ENCODE peak calls at places on chromosomes 16 and 17, in ten cellular contexts. V is hypothalamus; T is stimulated activated CD4-positive, alpha-beta T cell treated with anti-CD3 and anti-CD28 coated beads, Interleukin-15, amount 100 ng/mL, for 24 hours; S is activated CD4-positive, alpha-beta T cell treated with anti-CD3 and anti-CD28 coated beads, Interleukin-2, amount 50 U/mL, for 4 hours; X is MM.1S; B is kidney tubule cell; F is NCI-H1092 treated with DMSO at 0.1 percent for 48 hours; J is MCF 10A; Z is naive thymus-derived CD8-positive, alpha-beta T cell; U is HFF-Myc. I is an unnamed sample.

GRCh38 chr16:24524855-24525652 is 14.3 kb upstream of the RBBP6 start:
- DNase-seq in F (no peak), X (no peak), V (no peak), T (no peak), B (no peak), U (no peak), Z (no peak), J (no peak), S (no peak), I (no peak)

GRCh38 chr17:62807812-62808575 is at the start of gene MARCHF10:
- DNase-seq in X (peak), V (no peak), Z (peak), F (peak), T (peak), B (peak), U (no peak), S (peak), J (no peak), I (peak)

GRCh38 chr17:63479495-63480184 is 2.8 kb downstream of the ACE start:
- DNase-seq in U (no peak), S (no peak), F (peak), T (no peak), J (no peak), X (no peak), Z (no peak), B (no peak), V (no peak), I (no peak)

GRCh38 chr17:4594406-4595349 is 10.3 kb downstream of the SMTNL2 start:
- DNase-seq in U (no peak), S (peak), F (peak), B (no peak), V (no peak), T (peak), X (peak), Z (no peak), J (no peak), I (peak)

GRCh38 chr17:62869885-62870580 is 61.9 kb upstream of the MARCHF10 start:
- DNase-seq in Z (no peak), J (no peak), B (peak), S (no peak), X (peak), V (no peak), U (peak), T (no peak), F (peak), I (no peak)

GRCh38 chr17:42517516-42517915 is 18.5 kb upstream of the NAGLU start:
- DNase-seq in V (peak), T (peak), S (peak), B (peak), F (peak), Z (peak), U (peak), X (peak), J (peak), I (peak)

GRCh38 chr17:34356194-34356593 is at the start of gene CCL13:
- DNase-seq in J (no peak), F (no peak), V (no peak), Z (no peak), X (no peak), T (no peak), U (no peak), S (no peak), B (no peak), I (no peak)

GRCh38 chr17:258045-258734 is 76.7 kb upstream of the DOC2B start:
- DNase-seq in J (no peak), Z (no peak), V (no peak), T (no peak), B (no peak), U (no peak), F (no peak), S (no peak), X (no peak), I (no peak)

GRCh38 chr16:27628216-27628945 is 78.4 kb downstream of the KATNIP start:
- DNase-seq in S (no peak), F (peak), V (no peak), T (no peak), B (no peak), J (no peak), X (no peak), U (no peak), Z (no peak), I (no peak)

GRCh38 chr16:23244122-23244521 is 58.0 kb upstream of the SCNN1B start:
- DNase-seq in F (no peak), J (no peak), U (no peak), Z (no peak), T (no peak), S (no peak), X (no peak), B (no peak), V (no peak), I (no peak)

GRCh38 chr16:11367483-11367906 is 22.2 kb downstream of the RMI2 start:
- DNase-seq in S (no peak), Z (no peak), T (no peak), U (no peak), X (no peak), F (no peak), B (no peak), J (peak), V (no peak), I (no peak)

GRCh38 chr17:15516150-15516549 is 47.1 kb downstream of the TVP23C start:
- DNase-seq in B (peak), J (peak), V (no peak), Z (no peak), F (no peak), X (no peak), U (no peak), T (no peak), S (no peak), I (no peak)

GRCh38 chr17:31394544-31394943 is 3.1 kb downstream of the RAB11FIP4 start:
- DNase-seq in X (peak), S (peak), Z (no peak), V (no peak), B (peak), F (no peak), T (peak), U (peak), J (peak), I (peak)

GRCh38 chr17:16516594-16517018 is 24.6 kb upstream of the LRRC75A start:
- DNase-seq in V (peak), F (peak), U (peak), T (no peak), Z (no peak), X (no peak), S (no peak), B (peak), J (peak), I (no peak)

GRCh38 chr16:77171750-77172635 is 19.0 kb upstream of the MON1B start:
- DNase-seq in J (peak), T (no peak), X (peak), F (peak), Z (no peak), V (no peak), U (peak), B (peak), S (no peak), I (no peak)

GRCh38 chr16:22751104-22751667 is 62.8 kb upstream of the HS3ST2 start:
- DNase-seq in V (no peak), F (no peak), T (no peak), Z (no peak), J (no peak), S (no peak), X (no peak), U (no peak), B (no peak), I (no peak)

GRCh38 chr17:42618442-42619150 is 9.1 kb downstream of the TUBG1 start:
- DNase-seq in U (no peak), S (no peak), F (peak), V (no peak), X (peak), Z (no peak), T (no peak), B (peak), J (peak), I (peak)

GRCh38 chr17:57195790-57196460 is 60.4 kb upstream of the MSI2 start:
- DNase-seq in U (peak), X (no peak), Z (no peak), T (no peak), S (no peak), J (peak), B (peak), F (no peak), V (no peak), I (no peak)

I was measured in GM12891.